ENCODE peak calls at places on chromosomes 7 and 10, in nine cellular contexts. One of them, this sample, is unnamed.
A peak's percentile ranks its signal among the peaks of the same experiment; 100 is the strongest.

GRCh38 chr10:21943633-21944265 is 59.8 kb downstream of the DNAJC1 start:
- DNase-seq in body of pancreas: no peak
- DNase-seq in ELR: no peak
- DNase-seq in BE2C: no peak
- DNase-seq in fibroblast of lung: peak; percentile 39
- DNase-seq in NCI-H1092 treated with DMSO at 0.1 percent for 48 hours: no peak
- DNase-seq in effector CD4-positive, alpha-beta T cell: no peak
- DNase-seq in activated CD4-positive, alpha-beta T cell treated with anti-CD3 and anti-CD28 coated beads, Interleukin-2, amount 10 ng/mL, durations not matched to agents 7 days and 5 days: no peak
- DNase-seq in Calu3: no peak
- DNase-seq in this sample: no peak

GRCh38 chr7:22430457-22430856 is 69.5 kb downstream of the STEAP1B start:
- DNase-seq in body of pancreas: no peak
- DNase-seq in ELR: peak; percentile 94
- DNase-seq in BE2C: no peak
- DNase-seq in fibroblast of lung: peak; percentile 9
- DNase-seq in NCI-H1092 treated with DMSO at 0.1 percent for 48 hours: no peak
- DNase-seq in effector CD4-positive, alpha-beta T cell: no peak
- DNase-seq in activated CD4-positive, alpha-beta T cell treated with anti-CD3 and anti-CD28 coated beads, Interleukin-2, amount 10 ng/mL, durations not matched to agents 7 days and 5 days: no peak
- DNase-seq in Calu3: no peak
- DNase-seq in this sample: no peak

GRCh38 chr10:11167233-11167979 is 149.7 kb downstream of the CELF2 start:
- DNase-seq in body of pancreas: no peak
- DNase-seq in ELR: no peak
- DNase-seq in BE2C: no peak
- DNase-seq in fibroblast of lung: no peak
- DNase-seq in NCI-H1092 treated with DMSO at 0.1 percent for 48 hours: no peak
- DNase-seq in effector CD4-positive, alpha-beta T cell: no peak
- DNase-seq in activated CD4-positive, alpha-beta T cell treated with anti-CD3 and anti-CD28 coated beads, Interleukin-2, amount 10 ng/mL, durations not matched to agents 7 days and 5 days: no peak
- DNase-seq in Calu3: no peak
- DNase-seq in this sample: no peak

GRCh38 chr7:115662120-115662519 is 368.4 kb downstream of the TFEC start:
- DNase-seq in body of pancreas: no peak
- DNase-seq in ELR: peak; percentile 67
- DNase-seq in BE2C: no peak
- DNase-seq in fibroblast of lung: no peak
- DNase-seq in NCI-H1092 treated with DMSO at 0.1 percent for 48 hours: no peak
- DNase-seq in effector CD4-positive, alpha-beta T cell: no peak
- DNase-seq in activated CD4-positive, alpha-beta T cell treated with anti-CD3 and anti-CD28 coated beads, Interleukin-2, amount 10 ng/mL, durations not matched to agents 7 days and 5 days: no peak
- DNase-seq in Calu3: no peak
- DNase-seq in this sample: no peak

GRCh38 chr10:131928248-131929095 is 27.7 kb downstream of the PPP2R2D start:
- DNase-seq in body of pancreas: no peak
- DNase-seq in ELR: no peak
- DNase-seq in BE2C: no peak
- DNase-seq in fibroblast of lung: no peak
- DNase-seq in NCI-H1092 treated with DMSO at 0.1 percent for 48 hours: no peak
- DNase-seq in effector CD4-positive, alpha-beta T cell: no peak
- DNase-seq in activated CD4-positive, alpha-beta T cell treated with anti-CD3 and anti-CD28 coated beads, Interleukin-2, amount 10 ng/mL, durations not matched to agents 7 days and 5 days: no peak
- DNase-seq in Calu3: no peak
- DNase-seq in this sample: no peak

GRCh38 chr7:156722427-156722826 is 81.9 kb downstream of the RNF32 start:
- DNase-seq in body of pancreas: no peak
- DNase-seq in ELR: no peak
- DNase-seq in BE2C: no peak
- DNase-seq in fibroblast of lung: peak; percentile 33
- DNase-seq in NCI-H1092 treated with DMSO at 0.1 percent for 48 hours: no peak
- DNase-seq in effector CD4-positive, alpha-beta T cell: no peak
- DNase-seq in activated CD4-positive, alpha-beta T cell treated with anti-CD3 and anti-CD28 coated beads, Interleukin-2, amount 10 ng/mL, durations not matched to agents 7 days and 5 days: no peak
- DNase-seq in Calu3: no peak
- DNase-seq in this sample: no peak

GRCh38 chr7:158695726-158696452 is 8.7 kb downstream of the NCAPG2 start:
- DNase-seq in body of pancreas: peak; percentile 69
- DNase-seq in ELR: peak; percentile 52
- DNase-seq in BE2C: peak; percentile 48
- DNase-seq in fibroblast of lung: peak; percentile 90
- DNase-seq in NCI-H1092 treated with DMSO at 0.1 percent for 48 hours: no peak
- DNase-seq in effector CD4-positive, alpha-beta T cell: peak; percentile 39
- DNase-seq in activated CD4-positive, alpha-beta T cell treated with anti-CD3 and anti-CD28 coated beads, Interleukin-2, amount 10 ng/mL, durations not matched to agents 7 days and 5 days: peak; percentile 57
- DNase-seq in Calu3: no peak
- DNase-seq in this sample: no peak

GRCh38 chr7:110317699-110318265 is 773.1 kb upstream of the LRRN3 start:
- DNase-seq in body of pancreas: no peak
- DNase-seq in ELR: peak; percentile 93
- DNase-seq in BE2C: no peak
- DNase-seq in fibroblast of lung: peak; percentile 65
- DNase-seq in NCI-H1092 treated with DMSO at 0.1 percent for 48 hours: no peak
- DNase-seq in effector CD4-positive, alpha-beta T cell: no peak
- DNase-seq in activated CD4-positive, alpha-beta T cell treated with anti-CD3 and anti-CD28 coated beads, Interleukin-2, amount 10 ng/mL, durations not matched to agents 7 days and 5 days: no peak
- DNase-seq in Calu3: no peak
- DNase-seq in this sample: no peak

GRCh38 chr10:33365314-33365713 is 30.8 kb upstream of the NRP1 start:
- DNase-seq in body of pancreas: no peak
- DNase-seq in ELR: no peak
- DNase-seq in BE2C: no peak
- DNase-seq in fibroblast of lung: peak; percentile 46
- DNase-seq in NCI-H1092 treated with DMSO at 0.1 percent for 48 hours: no peak
- DNase-seq in effector CD4-positive, alpha-beta T cell: no peak
- DNase-seq in activated CD4-positive, alpha-beta T cell treated with anti-CD3 and anti-CD28 coated beads, Interleukin-2, amount 10 ng/mL, durations not matched to agents 7 days and 5 days: no peak
- DNase-seq in Calu3: no peak
- DNase-seq in this sample: no peak

GRCh38 chr10:5500910-5501309 is 1.5 kb upstream of the CALML5 start:
- DNase-seq in body of pancreas: no peak
- DNase-seq in ELR: no peak
- DNase-seq in BE2C: no peak
- DNase-seq in fibroblast of lung: no peak
- DNase-seq in NCI-H1092 treated with DMSO at 0.1 percent for 48 hours: no peak
- DNase-seq in effector CD4-positive, alpha-beta T cell: no peak
- DNase-seq in activated CD4-positive, alpha-beta T cell treated with anti-CD3 and anti-CD28 coated beads, Interleukin-2, amount 10 ng/mL, durations not matched to agents 7 days and 5 days: no peak
- DNase-seq in Calu3: no peak
- DNase-seq in this sample: no peak